ENCODE peak calls at places on chromosomes 13 and 19, in four cellular contexts. Y is heart left ventricle, R is IMR-90, Z is mesenchymal stem cell. H is an unnamed sample. For H3K36me3, the result is how much of the 10 kb centered on the place peaks cover.

GRCh38 chr19:6271251-6271650 is 8.5 kb downstream of the MLLT1 start:
- DNase-seq in Z (peak), R (peak), Y (no peak), H (peak)

GRCh38 chr13:99662678-99663077 is 161.4 kb downstream of the TM9SF2 start:
- DNase-seq in Z (no peak), Y (no peak), R (no peak), H (no peak)

GRCh38 chr19:46753420-46754155 is 7.3 kb upstream of the STRN4 start:
- DNase-seq in Y (no peak), R (no peak), Z (peak), H (peak)

GRCh38 chr13:63206431-63206830 is 1790.8 kb upstream of the PCDH20 start:
- DNase-seq in Y (no peak), Z (no peak), R (peak), H (no peak)

GRCh38 chr13:103308700-103309099 is 242.5 kb upstream of the SLC10A2 start:
- DNase-seq in Z (no peak), R (no peak), Y (no peak), H (no peak)

GRCh38 chr13:112058519-112058873 is 8.5 kb upstream of the SOX1 start:
- DNase-seq in Y (no peak), Z (no peak), R (no peak), H (peak)

GRCh38 chr19:52248256-52248655 is 21.1 kb upstream of the ZNF766 start:
- DNase-seq in Y (peak), Z (peak), R (peak), H (peak)

GRCh38 chr13:77874406-77874805 is 44.2 kb downstream of the EDNRB start:
- DNase-seq in Y (no peak), R (peak), Z (no peak), H (no peak)

GRCh38 chr19:49097453-49098288 is 12.4 kb downstream of the SNRNP70 start:
- DNase-seq in Z (peak), Y (peak), R (peak), H (peak)

DNA sequence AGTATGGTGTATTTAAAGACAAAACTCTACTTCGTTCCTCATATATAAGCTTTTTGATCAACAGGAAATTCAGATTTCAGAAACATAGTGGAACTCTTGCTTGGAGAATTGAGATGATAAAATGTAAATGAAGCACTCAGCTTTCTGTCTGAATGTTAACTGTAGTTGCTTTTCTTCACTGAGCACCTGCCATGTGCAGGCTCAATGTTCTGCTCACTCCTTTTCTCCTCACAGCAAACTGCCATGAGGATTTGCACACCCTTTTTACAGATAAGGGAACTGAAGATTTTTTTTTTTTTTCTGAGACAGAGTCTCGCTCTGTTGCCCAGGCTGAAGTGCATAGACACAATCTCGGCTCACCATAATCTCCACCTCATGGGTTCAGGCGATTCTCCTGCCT is 28.0 kb upstream of the FOXO1 start:
- DNase-seq in Z (no peak), R (no peak), Y (no peak), H (no peak)
- H3K4me3 ChIP-seq in Z (no peak), R (no peak), Y (no peak), H (no peak)

GRCh38 chr13:110443633-110444225 is 117.8 kb downstream of the RAB20 start:
- DNase-seq in Y (no peak), Z (peak), R (no peak), H (no peak)
- H3K36me3 ChIP-seq in Y (half or more), Z (under half), R (half or more), H (under half)

DNA sequence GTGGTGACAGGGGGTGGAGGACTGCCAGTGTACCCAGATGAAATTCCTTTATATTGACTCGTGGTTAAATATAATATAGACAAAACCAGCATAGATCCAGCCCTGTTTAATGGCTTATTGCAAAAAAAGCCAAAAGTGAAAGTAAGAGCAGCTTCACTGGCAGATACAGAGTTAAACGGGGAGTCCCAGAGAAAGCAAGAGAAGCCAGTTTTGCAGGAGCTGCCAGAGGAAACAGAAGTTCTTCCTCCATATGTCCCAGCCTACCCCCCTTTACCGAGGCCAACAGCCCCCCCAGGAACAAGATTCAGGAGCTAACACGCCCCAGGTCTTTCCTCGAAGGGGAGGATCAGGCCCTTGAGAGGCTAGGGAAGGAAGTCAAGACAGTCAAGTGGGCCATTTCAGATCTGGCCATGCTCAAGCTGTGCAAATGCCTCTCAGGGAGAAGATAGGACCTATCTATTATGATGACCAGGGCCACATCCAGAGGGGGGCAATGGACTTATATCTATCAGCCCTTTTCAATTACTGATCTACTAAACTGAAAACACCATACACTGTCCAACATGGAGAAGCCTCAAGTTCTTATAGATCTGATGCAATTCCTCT is 47.2 kb upstream of the ZNF737 start:
- DNase-seq in Y (no peak), R (no peak), Z (no peak), H (no peak)
- H3K4me3 ChIP-seq in Y (no peak), R (no peak), Z (no peak), H (no peak)

GRCh38 chr13:75691183-75691582 is 55.1 kb downstream of the LMO7 start:
- DNase-seq in Y (no peak), Z (peak), R (peak), H (no peak)
- H3K36me3 ChIP-seq in Y (under half), Z (under half), R (under half), H (under half)

GRCh38 chr13:110309661-110310524 is 2.8 kb downstream of the COL4A2 start:
- DNase-seq in Z (no peak), Y (no peak), R (no peak), H (no peak)

GRCh38 chr13:110307697-110308376 is 753 bp downstream of the COL4A2 start:
- DNase-seq in Z (peak), R (peak), Y (no peak), H (no peak)

GRCh38 chr13:110306960-110307696 is at the start of the genes COL4A1 and COL4A2:
- DNase-seq in Z (peak), Y (peak), R (peak), H (peak)

GRCh38 chr13:110309159-110309476 is 2.0 kb downstream of the COL4A2 start:
- DNase-seq in Y (no peak), Z (no peak), R (no peak), H (no peak)

GRCh38 chr13:110308377-110309158 is 1.5 kb downstream of the COL4A2 start:
- DNase-seq in R (no peak), Y (peak), Z (peak), H (peak)
- H3K4me3 ChIP-seq in R (peak), Y (peak), Z (peak), H (peak)